ENCODE peak calls at places on chromosomes 1 and 21, in six cellular contexts. Z is H9, W is mesenchymal stem cell, S is IMR-90, A is neuronal stem cell, U is H1. Y is an unnamed sample.

GRCh38 chr1:70718086-70718630 is 307.1 kb downstream of the CTH start:
- DNase-seq in Z (no peak), W (no peak), S (no peak), A (no peak), U (no peak), Y (no peak)

GRCh38 chr1:22916469-22916817 is 56.2 kb downstream of the LACTBL1 start:
- DNase-seq in Z (no peak), W (no peak), S (no peak), A (no peak), U (no peak), Y (no peak)

GRCh38 chr1:58983633-58984301 is 199.9 kb upstream of the JUN start:
- DNase-seq in Z (no peak), W (no peak), S (no peak), A (no peak), U (no peak), Y (no peak)

GRCh38 chr21:45409466-45410150 is 4.6 kb downstream of the COL18A1 start:
- DNase-seq in Z (no peak), W (no peak), S (no peak), A (no peak), U (no peak), Y (no peak)

GRCh38 chr1:28290851-28291250 is 31.5 kb downstream of the SESN2 start:
- DNase-seq in Z (peak), W (no peak), S (no peak), A (no peak), U (no peak), Y (no peak)

GRCh38 chr1:48442864-48443619 is 29.0 kb downstream of the SPATA6 start:
- DNase-seq in Z (no peak), W (no peak), S (no peak), A (no peak), U (no peak), Y (peak)

GRCh38 chr1:166971252-166971651 is 4.1 kb downstream of the ILDR2 start:
- DNase-seq in Z (no peak), W (no peak), S (no peak), A (no peak), U (no peak), Y (no peak)

GRCh38 chr1:151579436-151580225 is 32.2 kb upstream of the SNX27 start:
- DNase-seq in Z (no peak), W (peak), S (peak), A (no peak), U (no peak), Y (no peak)

GRCh38 chr1:54583868-54584267 is 35.8 kb downstream of the ACOT11 start:
- DNase-seq in Z (no peak), W (no peak), S (no peak), A (no peak), U (no peak), Y (no peak)

GRCh38 chr1:31995263-31995662 is 18.4 kb upstream of the KHDRBS1 start:
- DNase-seq in Z (no peak), W (no peak), S (no peak), A (no peak), U (no peak), Y (no peak)

GRCh38 chr1:208203848-208204609 is 40.2 kb downstream of the PLXNA2 start:
- DNase-seq in Z (no peak), W (peak), S (no peak), A (no peak), U (no peak), Y (peak)

GRCh38 chr1:66761273-66761672 is 9.0 kb downstream of the DYNLT5 start:
- DNase-seq in Z (no peak), W (peak), S (peak), A (no peak), U (no peak), Y (no peak)

GRCh38 chr1:150267896-150268295 is 920 bp downstream of the APH1A start:
- DNase-seq in Z (no peak), W (no peak), S (no peak), A (no peak), U (no peak), Y (no peak)

GRCh38 chr1:21577324-21577723 is 68.1 kb downstream of the ALPL start:
- DNase-seq in Z (no peak), W (no peak), S (no peak), A (no peak), U (no peak), Y (no peak)

GRCh38 chr1:94002046-94002787 is 93.0 kb upstream of the GCLM start:
- DNase-seq in Z (no peak), W (no peak), S (no peak), A (no peak), U (no peak), Y (no peak)

GRCh38 chr1:94000531-94001282 is 91.5 kb upstream of the GCLM start:
- DNase-seq in Z (no peak), W (no peak), S (no peak), A (no peak), U (no peak), Y (no peak)

GRCh38 chr1:94004924-94005323 is 95.7 kb upstream of the GCLM start:
- DNase-seq in Z (no peak), W (peak), S (peak), A (no peak), U (no peak), Y (no peak)

GRCh38 chr1:93999806-94000205 is 90.6 kb upstream of the GCLM start:
- DNase-seq in Z (no peak), W (no peak), S (no peak), A (no peak), U (no peak), Y (no peak)

GRCh38 chr1:94001397-94002045 is 92.3 kb upstream of the GCLM start:
- DNase-seq in Z (no peak), W (no peak), S (no peak), A (no peak), U (no peak), Y (no peak)
- H2BK15ac ChIP-seq in Z (no peak), W (peak), S (no peak), A (no peak), U (no peak), Y (no peak)

GRCh38 chr1:116485071-116485735 is 85.6 kb downstream of the CD58 start:
- DNase-seq in Z (peak), W (peak), S (peak), A (peak), U (peak), Y (peak)
- H2BK120ac ChIP-seq in Z (no peak), W (no peak), S (peak), A (no peak), U (no peak), Y (peak)

DNA sequence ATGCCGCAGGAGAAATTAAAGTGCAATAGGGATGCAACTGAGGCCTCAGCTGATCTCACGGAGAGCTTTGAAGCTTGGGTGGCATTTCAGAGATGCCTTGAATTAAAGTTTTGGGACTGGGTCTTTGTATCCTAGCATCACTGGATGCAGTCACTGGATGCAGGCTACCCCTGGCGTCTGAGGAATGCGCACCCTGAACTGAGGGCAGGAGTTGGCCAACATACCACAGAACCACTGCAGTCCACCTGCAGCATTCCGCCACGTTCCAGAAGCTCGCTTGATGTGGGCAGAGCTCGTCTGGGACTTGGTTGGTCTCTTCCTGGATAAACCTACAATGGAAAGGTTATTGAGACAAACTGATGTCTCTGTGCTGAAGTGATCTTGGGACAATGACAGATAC is 34.1 kb upstream of the IGSF5 start:
- DNase-seq in Z (no peak), W (no peak), S (no peak), A (no peak), U (no peak), Y (no peak)
- H2BK15ac ChIP-seq in Z (no peak), W (no peak), S (no peak), A (no peak), U (peak), Y (no peak)

DNA sequence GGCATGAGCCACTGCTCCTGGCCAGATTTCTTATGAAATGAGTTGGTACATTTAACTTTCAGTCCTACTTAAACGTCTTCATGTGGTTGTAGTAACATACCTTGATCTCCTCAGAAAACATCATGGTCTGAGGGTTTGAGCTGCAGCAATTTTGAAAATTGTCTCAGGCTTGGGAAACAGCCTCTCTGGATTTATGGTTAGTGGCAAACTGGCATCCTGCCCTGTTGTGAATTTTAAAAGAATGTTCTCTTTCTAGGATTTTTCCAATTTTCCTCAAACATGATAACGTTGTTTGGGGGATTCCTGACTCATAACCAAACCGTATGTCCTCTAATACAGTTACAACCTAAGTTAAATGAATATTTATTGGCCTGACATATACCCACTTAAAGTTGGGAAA is 624.4 kb downstream of the LMO4 start:
- DNase-seq in Z (no peak), W (no peak), S (no peak), A (no peak), U (no peak), Y (no peak)
- H2BK120ac ChIP-seq in Z (no peak), W (no peak), S (no peak), A (no peak), U (no peak), Y (no peak)

DNA sequence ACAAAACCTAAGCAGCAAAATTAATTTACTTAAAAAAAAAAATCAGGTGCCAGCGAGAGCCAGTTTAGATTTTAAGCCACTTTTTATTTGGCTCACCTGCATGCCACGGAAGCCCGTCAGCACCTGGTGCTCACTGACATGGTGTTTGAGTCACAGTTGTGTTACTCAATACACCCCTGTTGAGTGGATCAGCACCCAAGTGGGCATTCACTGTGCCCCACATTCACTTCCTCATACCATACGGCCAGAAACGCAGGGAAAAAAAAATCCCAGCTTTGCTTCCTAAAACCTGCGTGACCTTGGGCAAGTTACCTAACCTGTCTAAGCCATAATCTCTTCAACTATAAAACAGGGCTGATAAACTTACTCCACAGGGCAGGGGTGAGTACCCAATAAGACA is 42.8 kb upstream of the SIM2 start:
- DNase-seq in Z (no peak), W (no peak), S (no peak), A (no peak), U (no peak), Y (no peak)
- H2BK15ac ChIP-seq in Z (no peak), W (no peak), S (no peak), A (no peak), U (no peak), Y (no peak)

DNA sequence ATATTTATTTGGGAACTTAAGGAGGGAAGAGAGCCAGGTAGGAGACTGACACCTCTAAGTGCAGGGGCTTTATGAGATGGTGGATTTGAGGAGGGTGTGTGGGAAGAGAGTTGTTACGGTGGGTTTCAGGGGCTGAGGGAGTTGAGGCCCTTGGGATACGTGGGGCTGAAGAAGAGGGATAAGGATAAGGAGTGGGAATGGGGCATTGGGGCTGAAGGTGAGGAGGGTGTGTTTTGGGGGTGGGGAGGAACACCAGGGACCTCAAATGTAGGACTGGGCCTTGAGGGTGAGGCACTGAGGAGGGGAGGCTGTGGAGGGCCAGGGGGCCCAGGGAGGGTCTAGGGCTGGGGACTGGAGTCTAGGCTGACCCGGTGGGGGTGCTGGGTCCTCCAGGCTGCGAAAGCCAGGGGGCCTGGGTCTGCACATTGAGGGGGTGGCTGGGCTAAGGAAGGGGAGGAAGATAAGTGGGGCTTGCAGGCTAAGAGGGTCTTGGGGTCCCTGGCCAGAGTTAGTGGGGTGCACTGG is 1.2 kb upstream of the PLEKHM2 start:
- DNase-seq in Z (no peak), W (no peak), S (no peak), A (no peak), U (no peak), Y (no peak)
- H2BK120ac ChIP-seq in Z (no peak), W (no peak), S (no peak), A (peak), U (no peak), Y (no peak)

GRCh38 chr1:65208577-65208976 is 60.6 kb downstream of the AK4 start:
- DNase-seq in Z (peak), W (no peak), S (no peak), A (no peak), U (peak), Y (no peak)

GRCh38 chr1:65209005-65209885 is 61.2 kb downstream of the AK4 start:
- DNase-seq in Z (no peak), W (peak), S (peak), A (no peak), U (peak), Y (peak)

GRCh38 chr1:65207317-65207716 is 59.3 kb downstream of the AK4 start:
- DNase-seq in Z (no peak), W (no peak), S (peak), A (no peak), U (no peak), Y (no peak)
- H2BK15ac ChIP-seq in Z (no peak), W (no peak), S (no peak), A (no peak), U (no peak), Y (no peak)

DNA sequence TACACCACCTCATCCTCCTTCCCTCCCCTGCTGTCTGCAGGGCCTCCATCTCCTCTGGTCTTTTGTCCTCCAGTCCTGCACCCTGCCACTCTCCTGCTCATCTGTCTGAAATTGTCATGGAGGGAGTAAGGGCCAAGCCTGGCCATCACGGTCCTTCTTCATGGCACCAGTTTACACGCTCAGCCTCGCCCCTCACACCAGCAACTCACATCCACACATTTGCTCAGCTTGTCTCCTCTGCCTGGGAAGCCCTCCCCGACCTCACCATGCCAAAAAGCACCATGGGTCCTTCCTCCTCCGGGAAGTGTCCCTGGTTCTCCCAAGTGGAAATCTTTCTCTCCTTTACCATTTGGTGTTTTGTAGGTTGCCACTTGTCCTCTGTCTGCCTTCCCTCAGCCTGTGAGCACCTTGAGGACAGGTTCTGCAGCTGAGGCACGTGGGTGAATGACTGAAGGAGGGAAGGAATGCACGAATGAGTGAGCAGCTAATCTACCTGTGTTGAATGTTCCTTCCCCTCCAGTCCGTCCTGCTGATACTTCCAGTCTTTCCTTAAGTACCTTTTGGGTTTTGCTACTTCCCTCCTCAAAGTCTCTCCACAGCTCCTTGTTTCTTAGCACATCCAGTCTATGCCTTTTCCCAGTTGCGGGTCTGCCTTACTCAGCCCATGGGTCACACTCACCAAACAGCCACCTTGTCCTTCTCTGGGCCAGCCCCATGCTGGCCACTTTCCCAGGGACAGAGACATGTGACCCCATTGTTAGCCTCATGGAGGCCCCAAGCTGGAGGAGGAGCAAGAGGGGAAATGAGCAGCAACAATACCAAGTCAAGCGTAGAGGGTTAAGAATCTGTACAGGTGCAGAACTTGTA is 2.3 kb upstream of the SLC2A1 start:
- DNase-seq in Z (no peak), W (no peak), S (no peak), A (no peak), U (no peak), Y (no peak)
- H2BK120ac ChIP-seq in Z (no peak), W (no peak), S (peak), A (peak), U (peak), Y (no peak)

DNA sequence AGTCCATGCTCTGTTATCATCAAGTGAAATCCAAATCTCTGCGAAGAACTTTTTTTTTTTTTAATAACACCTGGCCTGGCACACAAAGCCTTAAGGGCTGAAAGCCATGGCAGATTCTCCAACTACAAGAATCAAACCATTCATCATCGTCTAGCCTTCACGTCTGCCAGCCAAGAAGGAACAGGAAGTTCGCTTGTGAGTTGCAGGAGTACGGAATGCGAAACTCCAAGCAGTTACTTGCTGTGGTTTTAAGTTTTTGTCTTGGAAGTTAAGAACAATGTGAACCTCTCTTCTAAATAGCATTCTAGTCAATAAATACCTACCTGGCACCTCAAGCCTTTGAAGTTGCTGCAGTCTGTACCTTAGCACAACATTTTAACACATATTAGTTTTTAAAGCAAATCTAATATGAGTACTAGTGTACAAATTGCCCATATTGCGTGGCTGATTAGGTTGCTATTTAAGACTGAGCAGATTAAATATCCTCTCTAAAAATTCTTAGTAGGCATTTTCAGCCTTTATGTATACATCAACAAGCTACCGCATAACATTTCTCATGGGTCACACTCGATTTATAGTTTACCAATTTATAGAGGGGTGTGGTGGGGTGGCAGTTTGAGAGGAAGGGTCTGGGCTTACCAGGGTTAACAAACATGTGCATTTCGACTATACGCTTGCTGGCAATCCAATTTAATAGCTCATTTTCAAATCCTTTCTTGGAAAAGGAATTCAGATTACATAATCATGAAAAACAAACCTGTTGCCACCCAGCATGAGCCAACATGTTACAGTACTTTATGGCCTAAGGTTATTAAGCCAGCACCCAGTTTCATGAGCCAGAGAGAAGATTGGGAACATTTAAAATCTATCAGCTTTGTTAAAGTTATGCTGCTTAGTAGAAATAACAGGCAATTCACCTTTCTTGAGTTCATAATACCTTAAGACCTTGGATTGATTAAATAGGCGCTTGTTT is 22.3 kb upstream of the PTPN14 start:
- DNase-seq in Z (no peak), W (no peak), S (no peak), A (no peak), U (no peak), Y (no peak)
- H2BK15ac ChIP-seq in Z (no peak), W (no peak), S (no peak), A (no peak), U (no peak), Y (no peak)

GRCh38 chr1:244327533-244327932 is 124.2 kb downstream of the ADSS2 start:
- DNase-seq in Z (no peak), W (no peak), S (no peak), A (no peak), U (no peak), Y (no peak)

GRCh38 chr1:244325056-244325764 is 126.5 kb downstream of the ADSS2 start:
- DNase-seq in Z (peak), W (no peak), S (peak), A (no peak), U (no peak), Y (no peak)

GRCh38 chr1:244329591-244330317 is 122.0 kb downstream of the ADSS2 start:
- DNase-seq in Z (no peak), W (no peak), S (no peak), A (no peak), U (no peak), Y (peak)

GRCh38 chr1:244324176-244324883 is 127.4 kb downstream of the ADSS2 start:
- DNase-seq in Z (peak), W (no peak), S (no peak), A (no peak), U (no peak), Y (no peak)

DNA sequence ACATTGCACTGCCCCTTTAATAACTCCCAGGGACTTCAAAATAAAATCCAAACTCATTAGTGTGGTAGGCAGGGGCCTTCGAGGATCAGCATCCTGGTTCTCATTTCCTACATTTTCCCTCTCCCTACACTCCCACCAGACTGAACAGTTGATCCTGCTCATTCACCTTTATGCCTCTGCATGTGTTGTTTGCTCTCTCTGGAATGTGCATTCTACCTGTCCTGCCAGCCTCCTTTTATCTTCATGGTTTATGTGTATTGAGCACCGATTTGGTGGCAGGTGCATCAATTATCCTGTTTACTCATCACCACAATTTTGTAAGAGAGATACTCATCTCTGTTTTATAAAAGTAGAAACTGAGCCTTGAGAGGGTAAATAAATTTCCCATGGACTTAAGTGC is 125.0 kb downstream of the ADSS2 start:
- DNase-seq in Z (peak), W (no peak), S (no peak), A (no peak), U (no peak), Y (no peak)
- H2BK120ac ChIP-seq in Z (no peak), W (no peak), S (no peak), A (no peak), U (no peak), Y (no peak)